ENCODE peak calls at places on chromosomes 13 and 19, in seven cellular contexts. One of them, this sample, is unnamed.

GRCh38 chr19:5002143-5002542 is 33.2 kb downstream of the KDM4B start:
- DNase-seq in hepatocyte: no peak
- DNase-seq in body of pancreas: no peak
- DNase-seq in fibroblast of lung: no peak
- DNase-seq in mucosa of descending colon: no peak
- DNase-seq in pancreas: no peak
- DNase-seq in psoas muscle: no peak
- DNase-seq in this sample: no peak

GRCh38 chr13:113837554-113838355 is 26.1 kb downstream of the GAS6 start:
- DNase-seq in hepatocyte: peak; percentile 93
- DNase-seq in body of pancreas: peak; percentile 80
- DNase-seq in fibroblast of lung: peak; percentile 99
- DNase-seq in mucosa of descending colon: peak; percentile 91
- DNase-seq in pancreas: peak; percentile 69
- DNase-seq in psoas muscle: peak; percentile 99
- DNase-seq in this sample: peak; percentile 98

GRCh38 chr13:73984949-73985691 is 149.1 kb downstream of the KLF12 start:
- DNase-seq in hepatocyte: no peak
- DNase-seq in body of pancreas: no peak
- DNase-seq in fibroblast of lung: no peak
- DNase-seq in mucosa of descending colon: peak; percentile 44
- DNase-seq in pancreas: no peak
- DNase-seq in psoas muscle: no peak
- DNase-seq in this sample: peak; percentile 59

GRCh38 chr13:28849441-28849840 is 29.3 kb downstream of the MTUS2 start:
- DNase-seq in hepatocyte: no peak
- DNase-seq in body of pancreas: no peak
- DNase-seq in fibroblast of lung: no peak
- DNase-seq in mucosa of descending colon: no peak
- DNase-seq in pancreas: no peak
- DNase-seq in psoas muscle: no peak
- DNase-seq in this sample: no peak

GRCh38 chr13:87777395-87777794 is 106.2 kb downstream of the SLITRK5 start:
- DNase-seq in hepatocyte: no peak
- DNase-seq in body of pancreas: no peak
- DNase-seq in fibroblast of lung: peak; percentile 31
- DNase-seq in mucosa of descending colon: no peak
- DNase-seq in pancreas: no peak
- DNase-seq in psoas muscle: no peak
- DNase-seq in this sample: no peak

GRCh38 chr13:44904982-44905381 is 84.3 kb downstream of the NUFIP1 start:
- DNase-seq in hepatocyte: peak; percentile 79
- DNase-seq in body of pancreas: no peak
- DNase-seq in fibroblast of lung: peak; percentile 96
- DNase-seq in mucosa of descending colon: peak; percentile 51
- DNase-seq in pancreas: no peak
- DNase-seq in psoas muscle: peak; percentile 84
- DNase-seq in this sample: no peak

GRCh38 chr19:17209126-17210036 is 5.8 kb upstream of the USE1 start:
- DNase-seq in hepatocyte: peak; percentile 16
- DNase-seq in body of pancreas: no peak
- DNase-seq in fibroblast of lung: peak; percentile 16
- DNase-seq in mucosa of descending colon: peak; percentile 75
- DNase-seq in pancreas: no peak
- DNase-seq in psoas muscle: no peak
- DNase-seq in this sample: no peak

GRCh38 chr13:49499889-49500660 is 4.3 kb downstream of the PHF11 start:
- DNase-seq in hepatocyte: no peak
- DNase-seq in body of pancreas: no peak
- DNase-seq in fibroblast of lung: peak; percentile 86
- DNase-seq in mucosa of descending colon: no peak
- DNase-seq in pancreas: no peak
- DNase-seq in psoas muscle: no peak
- DNase-seq in this sample: no peak

GRCh38 chr13:107681611-107682010 is 533.7 kb downstream of the LIG4 start:
- DNase-seq in hepatocyte: no peak
- DNase-seq in body of pancreas: no peak
- DNase-seq in fibroblast of lung: no peak
- DNase-seq in mucosa of descending colon: no peak
- DNase-seq in pancreas: no peak
- DNase-seq in psoas muscle: no peak
- DNase-seq in this sample: no peak

GRCh38 chr13:111415216-111415615 is 94.8 kb downstream of the TEX29 start:
- DNase-seq in hepatocyte: no peak
- DNase-seq in body of pancreas: no peak
- DNase-seq in fibroblast of lung: no peak
- DNase-seq in mucosa of descending colon: no peak
- DNase-seq in pancreas: no peak
- DNase-seq in psoas muscle: no peak
- DNase-seq in this sample: no peak

GRCh38 chr19:4913996-4914735 is 4.9 kb downstream of the UHRF1 start:
- DNase-seq in hepatocyte: no peak
- DNase-seq in body of pancreas: no peak
- DNase-seq in fibroblast of lung: peak; percentile 7
- DNase-seq in mucosa of descending colon: no peak
- DNase-seq in pancreas: no peak
- DNase-seq in psoas muscle: no peak
- DNase-seq in this sample: no peak

GRCh38 chr13:111519041-111519440 is 198.6 kb downstream of the TEX29 start:
- DNase-seq in hepatocyte: no peak
- DNase-seq in body of pancreas: no peak
- DNase-seq in fibroblast of lung: no peak
- DNase-seq in mucosa of descending colon: peak; percentile 37
- DNase-seq in pancreas: no peak
- DNase-seq in psoas muscle: no peak
- DNase-seq in this sample: no peak

GRCh38 chr19:52070496-52070895 is 21.9 kb upstream of the ZNF432 start:
- DNase-seq in hepatocyte: no peak
- DNase-seq in body of pancreas: no peak
- DNase-seq in fibroblast of lung: peak; percentile 48
- DNase-seq in mucosa of descending colon: no peak
- DNase-seq in pancreas: no peak
- DNase-seq in psoas muscle: no peak
- DNase-seq in this sample: no peak

GRCh38 chr19:38975861-38976271 is 324 bp upstream of the FBXO17 start:
- DNase-seq in hepatocyte: peak; percentile 70
- DNase-seq in body of pancreas: peak; percentile 21
- DNase-seq in fibroblast of lung: peak; percentile 47
- DNase-seq in mucosa of descending colon: no peak
- DNase-seq in pancreas: peak; percentile 28
- DNase-seq in psoas muscle: no peak
- DNase-seq in this sample: no peak

GRCh38 chr13:110575322-110576069 is 14.0 kb upstream of the RAB20 start:
- DNase-seq in hepatocyte: no peak
- DNase-seq in body of pancreas: no peak
- DNase-seq in fibroblast of lung: peak; percentile 59
- DNase-seq in mucosa of descending colon: no peak
- DNase-seq in pancreas: no peak
- DNase-seq in psoas muscle: peak; percentile 63
- DNase-seq in this sample: peak; percentile 43

GRCh38 chr19:36115453-36116343 is at the start of gene TBCB:
- DNase-seq in hepatocyte: no peak
- DNase-seq in body of pancreas: no peak
- DNase-seq in fibroblast of lung: peak; percentile 27
- DNase-seq in mucosa of descending colon: peak; percentile 93
- DNase-seq in pancreas: peak; percentile 84
- DNase-seq in psoas muscle: no peak
- DNase-seq in this sample: peak; percentile 83

GRCh38 chr13:41267106-41267505 is 3.7 kb upstream of the MTRF1 start:
- DNase-seq in hepatocyte: no peak
- DNase-seq in body of pancreas: no peak
- DNase-seq in fibroblast of lung: no peak
- DNase-seq in mucosa of descending colon: no peak
- DNase-seq in pancreas: no peak
- DNase-seq in psoas muscle: no peak
- DNase-seq in this sample: no peak

GRCh38 chr13:77479326-77479725 is 56.2 kb upstream of the SCEL start:
- DNase-seq in hepatocyte: no peak
- DNase-seq in body of pancreas: no peak
- DNase-seq in fibroblast of lung: no peak
- DNase-seq in mucosa of descending colon: no peak
- DNase-seq in pancreas: no peak
- DNase-seq in psoas muscle: no peak
- DNase-seq in this sample: no peak
- H3K4me3 ChIP-seq in hepatocyte: no peak overlapping the region
- H3K4me3 ChIP-seq in body of pancreas: no peak overlapping the region
- H3K4me3 ChIP-seq in fibroblast of lung: no peak overlapping the region
- H3K4me3 ChIP-seq in mucosa of descending colon: no peak overlapping the region
- H3K4me3 ChIP-seq in pancreas: no peak overlapping the region
- H3K4me3 ChIP-seq in psoas muscle: no peak overlapping the region
- H3K4me3 ChIP-seq in this sample: no peak overlapping the region

DNA sequence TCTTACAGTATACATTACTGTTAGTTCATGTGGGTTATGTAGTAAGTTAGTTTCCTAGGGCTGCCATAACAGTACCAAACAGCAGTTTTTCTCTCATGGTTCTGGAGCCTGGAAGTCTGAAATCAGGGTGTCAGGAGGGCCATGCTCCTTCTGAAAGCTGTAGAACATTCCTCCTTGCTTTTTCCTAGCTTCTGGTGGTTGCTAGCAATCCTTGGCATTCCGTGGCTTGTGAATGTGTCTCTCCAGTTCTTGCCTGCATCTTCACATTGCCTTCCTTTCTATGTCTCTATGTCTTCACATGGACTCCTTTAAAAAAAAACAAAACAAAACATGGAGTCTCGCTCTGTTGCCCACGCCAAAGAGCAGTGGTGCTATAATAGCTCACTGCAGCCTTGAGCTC is 95.4 kb downstream of the WDFY2 start:
- DNase-seq in hepatocyte: no peak
- DNase-seq in body of pancreas: no peak
- DNase-seq in fibroblast of lung: no peak
- DNase-seq in mucosa of descending colon: no peak
- DNase-seq in pancreas: no peak
- DNase-seq in psoas muscle: no peak
- DNase-seq in this sample: no peak
- H3K4me1 ChIP-seq in hepatocyte: peaks cover 6% of the 10 kb centered on the region
- H3K4me1 ChIP-seq in body of pancreas: peaks cover 8% of the 10 kb centered on the region
- H3K4me1 ChIP-seq in fibroblast of lung: no peaks in the 10 kb centered on the region
- H3K4me1 ChIP-seq in mucosa of descending colon: no peaks in the 10 kb centered on the region
- H3K4me1 ChIP-seq in pancreas: peaks cover 2% of the 10 kb centered on the region
- H3K4me1 ChIP-seq in psoas muscle: no peaks in the 10 kb centered on the region
- H3K4me1 ChIP-seq in this sample: no peaks in the 10 kb centered on the region

GRCh38 chr13:80737513-80737912 is 396.6 kb upstream of the SPRY2 start:
- DNase-seq in hepatocyte: no peak
- DNase-seq in body of pancreas: no peak
- DNase-seq in fibroblast of lung: peak; percentile 17
- DNase-seq in mucosa of descending colon: no peak
- DNase-seq in pancreas: no peak
- DNase-seq in psoas muscle: no peak
- DNase-seq in this sample: peak; percentile 22
- H3K4me3 ChIP-seq in hepatocyte: no peak overlapping the region
- H3K4me3 ChIP-seq in body of pancreas: no peak overlapping the region
- H3K4me3 ChIP-seq in fibroblast of lung: no peak overlapping the region
- H3K4me3 ChIP-seq in mucosa of descending colon: no peak overlapping the region
- H3K4me3 ChIP-seq in pancreas: no peak overlapping the region
- H3K4me3 ChIP-seq in psoas muscle: no peak overlapping the region
- H3K4me3 ChIP-seq in this sample: no peak overlapping the region

GRCh38 chr13:51587372-51587771 is 3.1 kb downstream of the WDFY2 start:
- DNase-seq in hepatocyte: no peak
- DNase-seq in body of pancreas: no peak
- DNase-seq in fibroblast of lung: no peak
- DNase-seq in mucosa of descending colon: no peak
- DNase-seq in pancreas: no peak
- DNase-seq in psoas muscle: no peak
- DNase-seq in this sample: no peak
- H3K4me1 ChIP-seq in hepatocyte: peaks cover 4% of the 10 kb centered on the region
- H3K4me1 ChIP-seq in body of pancreas: peaks cover 70% of the 10 kb centered on the region
- H3K4me1 ChIP-seq in fibroblast of lung: peaks cover 20% of the 10 kb centered on the region
- H3K4me1 ChIP-seq in mucosa of descending colon: peaks cover 9% of the 10 kb centered on the region
- H3K4me1 ChIP-seq in pancreas: peaks cover 56% of the 10 kb centered on the region
- H3K4me1 ChIP-seq in psoas muscle: peaks cover 24% of the 10 kb centered on the region
- H3K4me1 ChIP-seq in this sample: peaks cover 51% of the 10 kb centered on the region

DNA sequence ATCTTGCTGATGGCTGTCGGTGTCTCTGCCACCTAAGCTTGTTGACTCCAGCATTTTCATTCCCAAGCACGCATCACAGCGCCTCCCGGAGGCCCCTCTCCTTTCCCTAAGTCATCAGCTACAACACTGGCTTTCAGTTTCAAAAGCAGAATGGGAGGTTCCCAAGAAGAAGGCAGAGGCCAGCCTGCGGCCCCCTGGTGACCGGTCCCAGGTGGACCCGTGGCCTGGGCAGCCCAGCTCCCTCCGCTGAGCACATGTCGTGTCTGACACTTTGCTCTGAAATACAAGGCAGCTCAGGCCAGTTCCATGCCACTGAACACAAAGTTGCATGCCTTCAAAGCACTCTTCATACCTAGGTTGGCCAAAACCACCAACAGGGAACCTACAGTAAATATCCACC is 8.5 kb downstream of the MLLT1 start:
- DNase-seq in hepatocyte: no peak
- DNase-seq in body of pancreas: no peak
- DNase-seq in fibroblast of lung: peak; percentile 28
- DNase-seq in mucosa of descending colon: no peak
- DNase-seq in pancreas: no peak
- DNase-seq in psoas muscle: no peak
- DNase-seq in this sample: no peak
- H3K4me3 ChIP-seq in hepatocyte: no peak overlapping the region
- H3K4me3 ChIP-seq in body of pancreas: no peak overlapping the region
- H3K4me3 ChIP-seq in fibroblast of lung: peak overlapping the region; percentile 36
- H3K4me3 ChIP-seq in mucosa of descending colon: no peak overlapping the region
- H3K4me3 ChIP-seq in pancreas: peak overlapping the region; percentile 36
- H3K4me3 ChIP-seq in psoas muscle: peak overlapping the region; percentile 56
- H3K4me3 ChIP-seq in this sample: peak overlapping the region; percentile 50

DNA sequence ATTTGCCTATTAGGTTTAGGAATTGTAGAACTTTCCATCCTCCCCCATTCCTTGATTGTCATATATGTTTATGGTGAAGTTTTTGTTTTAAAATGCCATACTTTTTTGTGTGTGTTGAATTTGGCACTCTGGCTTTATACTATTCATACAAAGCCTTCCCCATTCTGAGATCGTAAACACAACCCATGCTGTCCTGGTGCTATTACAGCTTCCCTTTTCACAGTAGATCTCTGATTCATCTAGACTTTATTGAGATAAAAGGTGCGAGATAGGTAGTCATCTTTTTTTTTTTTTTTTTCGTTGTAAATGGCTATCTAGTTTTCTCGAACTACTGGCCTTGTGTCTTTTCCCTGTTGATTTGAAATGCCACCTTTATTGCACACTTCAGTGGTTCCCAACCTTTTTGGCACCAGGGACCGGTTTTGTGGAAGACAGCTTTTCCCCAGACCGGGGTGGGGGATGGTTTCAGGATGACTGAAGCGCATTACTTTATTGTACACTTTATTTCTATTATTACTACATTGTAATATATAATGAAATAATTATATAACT is 94.6 kb downstream of the LRCH1 start:
- DNase-seq in hepatocyte: no peak
- DNase-seq in body of pancreas: no peak
- DNase-seq in fibroblast of lung: no peak
- DNase-seq in mucosa of descending colon: no peak
- DNase-seq in pancreas: no peak
- DNase-seq in psoas muscle: no peak
- DNase-seq in this sample: no peak
- H3K4me1 ChIP-seq in hepatocyte: peaks cover 20% of the 10 kb centered on the region
- H3K4me1 ChIP-seq in body of pancreas: peaks cover 19% of the 10 kb centered on the region
- H3K4me1 ChIP-seq in fibroblast of lung: no peaks in the 10 kb centered on the region
- H3K4me1 ChIP-seq in mucosa of descending colon: peaks cover 10% of the 10 kb centered on the region
- H3K4me1 ChIP-seq in pancreas: peaks cover 8% of the 10 kb centered on the region
- H3K4me1 ChIP-seq in psoas muscle: peaks cover 23% of the 10 kb centered on the region
- H3K4me1 ChIP-seq in this sample: peaks cover 41% of the 10 kb centered on the region

GRCh38 chr19:10625762-10626138 is 397 bp downstream of the SLC44A2 start:
- DNase-seq in hepatocyte: no peak
- DNase-seq in body of pancreas: no peak
- DNase-seq in fibroblast of lung: no peak
- DNase-seq in mucosa of descending colon: no peak
- DNase-seq in pancreas: no peak
- DNase-seq in psoas muscle: no peak
- DNase-seq in this sample: no peak
- H3K4me3 ChIP-seq in hepatocyte: peak overlapping the region; percentile 60
- H3K4me3 ChIP-seq in body of pancreas: peak overlapping the region; percentile 52
- H3K4me3 ChIP-seq in fibroblast of lung: peak overlapping the region; percentile 68
- H3K4me3 ChIP-seq in mucosa of descending colon: peak overlapping the region; percentile 77
- H3K4me3 ChIP-seq in pancreas: peak overlapping the region; percentile 81
- H3K4me3 ChIP-seq in psoas muscle: peak overlapping the region; percentile 93
- H3K4me3 ChIP-seq in this sample: peak overlapping the region; percentile 58